ENCODE peak calls at places on chromosomes 5 and 9, in ten cellular contexts. A is progenitor cell of endocrine pancreas, O is transverse colon, W is psoas muscle, H is PC-3, M is mesothelial cell of epicardium, Q is GM12865, I is breast epithelium, T is lung, P is dorsolateral prefrontal cortex. V is an unnamed sample.

GRCh38 chr5:96259211-96259772 is 173.8 kb downstream of the PCSK1 start:
- DNase-seq in A (no peak), O (no peak), W (no peak), H (peak), M (no peak), Q (peak), I (no peak), T (no peak), P (no peak), V (no peak)

GRCh38 chr5:142215915-142216681 is 107.5 kb downstream of the NDFIP1 start:
- DNase-seq in A (no peak), O (peak), W (peak), H (peak), M (no peak), Q (no peak), I (peak), T (peak), P (no peak), V (no peak)

GRCh38 chr5:74028406-74028805 is 402.4 kb downstream of the ARHGEF28 start:
- DNase-seq in A (no peak), O (no peak), W (no peak), H (peak), M (no peak), Q (peak), I (no peak), T (no peak), P (no peak), V (no peak)

GRCh38 chr5:124923131-124923530 is 176.7 kb upstream of the ZNF608 start:
- DNase-seq in A (no peak), O (no peak), W (no peak), H (no peak), M (no peak), Q (peak), I (no peak), T (no peak), P (no peak), V (no peak)

GRCh38 chr5:135190345-135191083 is 156.5 kb upstream of the PITX1 start:
- DNase-seq in A (no peak), O (no peak), W (no peak), H (no peak), M (no peak), Q (no peak), I (no peak), T (no peak), P (no peak), V (no peak)

GRCh38 chr5:145130996-145131395 is 704.1 kb downstream of the PRELID2 start:
- DNase-seq in A (no peak), O (no peak), W (no peak), H (no peak), M (no peak), Q (no peak), I (no peak), T (no peak), P (no peak), V (no peak)

GRCh38 chr9:136985027-136985602 is 2.3 kb downstream of the LCNL1 start:
- DNase-seq in A (no peak), O (no peak), W (no peak), H (no peak), M (no peak), Q (no peak), I (no peak), T (no peak), P (no peak), V (no peak)

GRCh38 chr9:68705636-68706578 is 867 bp downstream of the PIP5K1B start:
- DNase-seq in A (peak), O (peak), W (peak), H (no peak), M (no peak), Q (peak), I (no peak), T (no peak), P (peak), V (peak)

GRCh38 chr9:33255471-33255870 is 9.0 kb downstream of the BAG1 start:
- DNase-seq in A (no peak), O (no peak), W (no peak), H (no peak), M (no peak), Q (no peak), I (no peak), T (no peak), P (no peak), V (no peak)

GRCh38 chr5:33649801-33650482 is 209.2 kb downstream of the TARS1 start:
- DNase-seq in A (no peak), O (no peak), W (no peak), H (peak), M (no peak), Q (no peak), I (no peak), T (no peak), P (no peak), V (no peak)

GRCh38 chr5:127700237-127700766 is 2.9 kb upstream of the CCDC192 start:
- DNase-seq in A (no peak), O (no peak), W (no peak), H (no peak), M (no peak), Q (no peak), I (no peak), T (no peak), P (no peak), V (no peak)

GRCh38 chr5:146539973-146540372 is 24.0 kb upstream of the GPR151 start:
- DNase-seq in A (no peak), O (no peak), W (no peak), H (peak), M (no peak), Q (no peak), I (no peak), T (no peak), P (no peak), V (no peak)

GRCh38 chr5:180639743-180640300 is 9.6 kb downstream of the FLT4 start:
- DNase-seq in A (no peak), O (peak), W (no peak), H (no peak), M (no peak), Q (no peak), I (no peak), T (no peak), P (no peak), V (no peak)

DNA sequence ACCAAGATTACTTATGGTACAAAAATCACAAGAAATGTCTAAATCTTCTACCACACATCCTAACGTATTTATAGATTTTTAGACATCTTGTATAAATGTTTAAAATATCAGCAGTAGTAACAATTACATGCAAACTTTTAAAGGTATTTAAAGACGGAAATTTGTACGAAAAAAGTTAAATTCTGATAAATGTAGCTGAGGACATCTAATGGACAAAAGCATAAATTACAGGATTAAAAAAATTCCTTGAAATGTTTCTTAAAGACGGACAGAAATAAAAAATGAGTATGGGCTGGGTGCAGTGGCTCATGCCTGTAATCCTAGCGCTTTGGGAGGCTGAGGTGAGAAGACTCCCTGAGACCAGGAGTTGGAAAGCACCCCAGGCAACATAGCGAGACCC is 15.8 kb downstream of the ERCC8 start:
- DNase-seq in A (no peak), O (no peak), W (no peak), H (no peak), M (no peak), Q (no peak), I (no peak), T (no peak), P (no peak), V (no peak)
- TF ChIP-seq CTCF in A (peak), O (no peak), W (no peak), H (no peak), M (peak), Q (no peak), I (no peak), T (no peak), P (peak), V (no peak)

GRCh38 chr5:131260895-131261294 is 3.0 kb upstream of the CDC42SE2 start:
- DNase-seq in A (no peak), O (no peak), W (no peak), H (no peak), M (no peak), Q (no peak), I (no peak), T (no peak), P (no peak), V (no peak)

GRCh38 chr5:131263648-131264452 is at the start of gene CDC42SE2:
- DNase-seq in A (peak), O (peak), W (peak), H (peak), M (peak), Q (peak), I (peak), T (peak), P (peak), V (peak)

GRCh38 chr5:131259326-131259725 is 4.5 kb upstream of the CDC42SE2 start:
- DNase-seq in A (no peak), O (no peak), W (no peak), H (peak), M (no peak), Q (no peak), I (no peak), T (no peak), P (no peak), V (no peak)

GRCh38 chr5:131262953-131263541 is 806 bp upstream of the CDC42SE2 start:
- DNase-seq in A (no peak), O (no peak), W (no peak), H (peak), M (no peak), Q (peak), I (no peak), T (no peak), P (no peak), V (no peak)

GRCh38 chr5:131261483-131261882 is 2.4 kb upstream of the CDC42SE2 start:
- DNase-seq in A (no peak), O (no peak), W (no peak), H (no peak), M (no peak), Q (no peak), I (no peak), T (no peak), P (no peak), V (no peak)
- TF ChIP-seq CTCF in A (no peak), O (no peak), W (no peak), H (no peak), M (no peak), Q (no peak), I (no peak), T (no peak), P (no peak), V (no peak)

GRCh38 chr9:3441197-3441816 is 84.5 kb downstream of the RFX3 start:
- DNase-seq in A (no peak), O (peak), W (no peak), H (peak), M (no peak), Q (peak), I (no peak), T (peak), P (no peak), V (no peak)
- TF ChIP-seq CTCF in A (peak), O (peak), W (peak), H (peak), M (no peak), Q (peak), I (peak), T (peak), P (peak), V (no peak)

GRCh38 chr5:140822281-140822629 is 842 bp downstream of the PCDHA5 start:
- DNase-seq in A (no peak), O (no peak), W (no peak), H (no peak), M (no peak), Q (no peak), I (no peak), T (no peak), P (no peak), V (no peak)

GRCh38 chr5:140828402-140828737 is 610 bp downstream of the PCDHA6 start:
- DNase-seq in A (no peak), O (no peak), W (no peak), H (no peak), M (no peak), Q (no peak), I (no peak), T (no peak), P (no peak), V (no peak)

GRCh38 chr5:140823475-140823874 is 2.1 kb downstream of the PCDHA5 start:
- DNase-seq in A (no peak), O (no peak), W (no peak), H (no peak), M (no peak), Q (no peak), I (no peak), T (no peak), P (no peak), V (no peak)

GRCh38 chr5:140827704-140828401 is at the start of gene PCDHA6:
- DNase-seq in A (no peak), O (no peak), W (no peak), H (no peak), M (no peak), Q (no peak), I (no peak), T (no peak), P (no peak), V (no peak)
- TF ChIP-seq CTCF in A (peak), O (no peak), W (no peak), H (no peak), M (peak), Q (no peak), I (no peak), T (no peak), P (peak), V (no peak)

DNA sequence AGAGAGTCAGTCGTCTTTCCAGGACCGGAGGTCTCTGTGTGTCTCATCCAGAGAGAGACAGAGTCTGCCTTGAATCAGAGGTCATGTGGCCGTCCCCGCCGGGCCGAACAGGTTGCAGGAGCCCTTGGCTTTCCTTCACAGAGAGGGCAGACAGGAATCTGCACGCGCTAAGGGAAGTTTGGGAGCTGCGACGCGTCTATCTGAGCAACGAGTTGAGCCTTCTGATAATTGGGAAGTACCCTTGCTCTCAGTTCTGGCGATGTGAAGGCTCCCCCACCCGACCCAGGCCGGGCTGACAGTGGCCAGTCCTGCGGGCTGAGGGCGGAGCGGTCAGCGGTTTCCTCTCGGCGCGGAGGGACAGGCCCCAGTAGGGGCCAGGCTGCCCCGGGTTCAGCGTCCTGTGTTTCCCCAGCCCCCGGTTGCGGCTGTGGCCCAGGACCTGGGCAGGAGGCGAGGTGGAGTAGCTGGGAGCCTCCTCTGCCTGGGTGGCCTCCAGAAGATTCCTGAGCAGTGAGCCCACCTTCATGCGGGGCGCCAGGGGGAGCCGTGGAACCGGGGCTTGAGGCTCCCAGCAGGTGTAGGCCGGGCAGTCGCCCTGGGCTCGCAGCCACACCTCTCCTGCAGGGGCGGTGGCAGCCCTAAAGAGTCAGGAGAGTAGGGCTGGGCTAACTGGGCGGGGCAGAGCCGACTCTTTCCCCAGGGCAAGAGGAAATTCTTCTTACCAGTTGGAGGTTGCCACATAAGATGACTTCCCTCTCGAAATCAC is 13.8 kb downstream of the NR2F1 start:
- DNase-seq in A (no peak), O (peak), W (peak), H (peak), M (no peak), Q (peak), I (no peak), T (no peak), P (no peak), V (no peak)
- TF ChIP-seq CTCF in A (peak), O (no peak), W (no peak), H (no peak), M (no peak), Q (peak), I (no peak), T (no peak), P (no peak), V (no peak)

GRCh38 chr9:123361086-123361730 is 5.2 kb downstream of the CRB2 start:
- DNase-seq in A (no peak), O (peak), W (no peak), H (no peak), M (no peak), Q (no peak), I (no peak), T (no peak), P (no peak), V (no peak)
- TF ChIP-seq CTCF in A (no peak), O (no peak), W (no peak), H (no peak), M (no peak), Q (no peak), I (no peak), T (no peak), P (no peak), V (no peak)

DNA sequence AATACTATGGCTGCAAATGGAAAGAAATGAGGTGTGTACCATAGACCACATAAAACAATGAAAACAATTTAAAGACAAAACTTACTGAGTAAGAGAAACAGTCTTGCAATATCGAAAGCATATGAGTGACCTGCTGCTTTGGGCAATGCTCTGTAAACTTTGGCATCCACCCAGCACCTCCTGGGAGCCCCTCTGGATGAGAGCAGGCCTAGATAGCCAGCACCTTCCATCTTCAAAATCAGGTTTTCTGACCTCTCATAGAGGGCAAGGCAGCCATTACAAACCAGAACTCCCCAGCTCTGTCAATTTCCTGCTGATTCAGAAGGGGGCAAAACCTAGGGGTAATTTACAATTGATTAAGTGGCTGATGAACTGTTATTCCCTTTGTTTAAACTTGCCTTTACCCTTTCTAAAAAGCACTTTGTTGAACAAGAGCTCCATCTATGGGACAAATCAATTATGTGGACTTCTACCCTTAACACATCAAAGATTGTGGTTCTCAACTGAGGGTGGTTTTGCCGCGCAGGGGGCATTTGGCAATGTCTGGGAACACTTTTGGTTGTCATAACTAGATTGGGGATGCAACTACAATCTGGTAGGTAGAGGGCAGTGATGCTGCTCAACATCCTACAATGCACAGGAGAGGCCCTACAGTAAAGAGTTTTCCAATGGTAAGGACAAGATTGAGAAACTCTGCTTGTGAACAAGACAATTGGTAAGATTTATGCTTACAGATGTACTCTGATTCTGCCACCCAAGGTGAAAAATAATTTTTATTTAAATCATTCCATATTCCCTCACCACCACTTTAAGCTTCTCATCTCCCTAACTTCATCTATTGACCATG is 184.2 kb downstream of the MARCHF11 start:
- DNase-seq in A (no peak), O (no peak), W (no peak), H (peak), M (no peak), Q (no peak), I (no peak), T (no peak), P (no peak), V (no peak)
- TF ChIP-seq CTCF in A (peak), O (no peak), W (peak), H (peak), M (peak), Q (peak), I (no peak), T (no peak), P (peak), V (no peak)

DNA sequence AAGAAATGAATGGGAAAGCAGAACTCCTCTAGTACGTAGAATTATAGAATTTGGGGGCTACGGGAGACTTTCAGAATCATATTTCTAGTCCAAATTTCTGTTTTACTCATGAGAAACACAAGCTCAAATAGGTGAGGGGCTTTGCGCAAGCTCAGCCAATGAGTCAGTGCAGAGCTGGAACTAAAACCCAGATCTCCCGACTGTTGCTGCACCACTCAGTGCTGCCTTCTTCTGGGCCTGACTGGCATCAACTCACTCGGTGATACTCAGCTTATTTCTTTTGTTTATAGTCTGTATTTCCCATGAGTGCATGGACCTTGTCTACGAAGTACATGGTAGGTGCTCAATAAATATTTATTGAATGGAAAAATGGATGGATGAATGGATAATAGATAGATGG is 280.2 kb downstream of the CDK5RAP2 start:
- DNase-seq in A (no peak), O (no peak), W (no peak), H (no peak), M (no peak), Q (no peak), I (no peak), T (peak), P (no peak), V (no peak)
- TF ChIP-seq CTCF in A (no peak), O (no peak), W (no peak), H (peak), M (no peak), Q (no peak), I (no peak), T (no peak), P (no peak), V (no peak)

V was measured in activated B cell treated with CpG ODN at 0.5 μM for 24 hours.